ENCODE peak calls at places on chromosomes 3 and 15, in four cellular contexts. One of them, this sample, is unnamed.

GRCh38 chr3:15815696-15816095 is 17.9 kb upstream of the ANKRD28 start:
- DNase-seq in spleen: no peak
- DNase-seq in stomach: no peak
- DNase-seq in sigmoid colon: no peak
- DNase-seq in this sample: no peak

GRCh38 chr3:185353823-185354614 is 8.9 kb upstream of the MAP3K13 start:
- DNase-seq in spleen: peak; percentile 81
- DNase-seq in stomach: peak; percentile 79
- DNase-seq in sigmoid colon: peak; percentile 72
- DNase-seq in this sample: peak; percentile 61

GRCh38 chr3:62659660-62660059 is 215.6 kb downstream of the CADPS start:
- DNase-seq in spleen: no peak
- DNase-seq in stomach: no peak
- DNase-seq in sigmoid colon: no peak
- DNase-seq in this sample: no peak

GRCh38 chr3:10703875-10704274 is 112.2 kb upstream of the SLC6A11 start:
- DNase-seq in spleen: no peak
- DNase-seq in stomach: no peak
- DNase-seq in sigmoid colon: no peak
- DNase-seq in this sample: no peak

GRCh38 chr3:141485578-141486415 is 1.0 kb upstream of the RASA2 start:
- DNase-seq in spleen: peak; percentile 76
- DNase-seq in stomach: no peak
- DNase-seq in sigmoid colon: no peak
- DNase-seq in this sample: no peak

GRCh38 chr15:70426065-70426821 is 328.5 kb upstream of the TLE3 start:
- DNase-seq in spleen: no peak
- DNase-seq in stomach: no peak
- DNase-seq in sigmoid colon: no peak
- DNase-seq in this sample: no peak

GRCh38 chr3:150064952-150065351 is 94.3 kb upstream of the PFN2 start:
- DNase-seq in spleen: no peak
- DNase-seq in stomach: no peak
- DNase-seq in sigmoid colon: no peak
- DNase-seq in this sample: no peak

GRCh38 chr3:23236890-23237289 is 33.8 kb downstream of the UBE2E2 start:
- DNase-seq in spleen: no peak
- DNase-seq in stomach: no peak
- DNase-seq in sigmoid colon: no peak
- DNase-seq in this sample: no peak

GRCh38 chr15:40769310-40770146 is at the start of gene C15orf62:
- DNase-seq in spleen: peak; percentile 88
- DNase-seq in stomach: peak; percentile 73
- DNase-seq in sigmoid colon: no peak
- DNase-seq in this sample: peak; percentile 71

GRCh38 chr3:64666171-64666581 is 21.6 kb downstream of the ADAMTS9 start:
- DNase-seq in spleen: no peak
- DNase-seq in stomach: no peak
- DNase-seq in sigmoid colon: no peak
- DNase-seq in this sample: no peak

GRCh38 chr3:18134386-18135082 is 290.6 kb downstream of the SATB1 start:
- DNase-seq in spleen: no peak
- DNase-seq in stomach: no peak
- DNase-seq in sigmoid colon: no peak
- DNase-seq in this sample: no peak

GRCh38 chr3:85760342-85760741 is 801.6 kb downstream of the CADM2 start:
- DNase-seq in spleen: no peak
- DNase-seq in stomach: no peak
- DNase-seq in sigmoid colon: no peak
- DNase-seq in this sample: no peak

GRCh38 chr3:15347737-15348110 is 15.3 kb upstream of the SH3BP5 start:
- DNase-seq in spleen: no peak
- DNase-seq in stomach: no peak
- DNase-seq in sigmoid colon: no peak
- DNase-seq in this sample: no peak

GRCh38 chr3:196080997-196081833 is 675 bp downstream of the TFRC start:
- DNase-seq in spleen: peak; percentile 93
- DNase-seq in stomach: peak; percentile 76
- DNase-seq in sigmoid colon: peak; percentile 81
- DNase-seq in this sample: peak; percentile 32

DNA sequence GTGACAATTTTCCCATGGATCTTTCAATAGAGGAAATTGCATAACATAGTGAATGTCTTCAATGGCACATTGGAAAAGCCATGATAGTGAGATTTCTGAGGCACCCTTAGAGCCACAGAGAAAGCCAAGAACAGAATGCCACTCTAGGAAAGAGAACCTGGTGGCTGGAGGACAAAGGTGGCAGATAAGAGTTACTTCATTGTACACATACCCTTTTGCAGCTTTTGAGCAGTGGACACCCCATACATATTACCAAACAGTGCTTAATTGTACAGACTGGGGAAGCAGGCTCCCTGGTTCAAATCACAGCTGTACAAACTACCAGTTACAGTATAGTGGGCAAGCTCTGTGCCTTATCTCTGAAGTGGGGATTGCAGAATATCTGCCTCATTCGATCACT is 10.1 kb upstream of the GYG1 start:
- DNase-seq in spleen: no peak
- DNase-seq in stomach: no peak
- DNase-seq in sigmoid colon: no peak
- DNase-seq in this sample: no peak
- TF ChIP-seq POLR2AphosphoS5 in spleen: no peak
- TF ChIP-seq POLR2AphosphoS5 in stomach: no peak
- TF ChIP-seq POLR2AphosphoS5 in sigmoid colon: no peak
- TF ChIP-seq POLR2AphosphoS5 in this sample: no peak

GRCh38 chr3:123410149-123410515 is 38.8 kb downstream of the ADCY5 start:
- DNase-seq in spleen: no peak
- DNase-seq in stomach: no peak
- DNase-seq in sigmoid colon: no peak
- DNase-seq in this sample: no peak
- H3K4me3 ChIP-seq in spleen: no peak overlapping the region
- H3K4me3 ChIP-seq in stomach: no peak overlapping the region
- H3K4me3 ChIP-seq in sigmoid colon: no peak overlapping the region
- H3K4me3 ChIP-seq in this sample: no peak overlapping the region

GRCh38 chr15:72237286-72238224 is 6.6 kb upstream of the PKM start:
- DNase-seq in spleen: no peak
- DNase-seq in stomach: peak; percentile 64
- DNase-seq in sigmoid colon: peak; percentile 86
- DNase-seq in this sample: peak; percentile 71
- TF ChIP-seq POLR2AphosphoS5 in spleen: peak; percentile 65
- TF ChIP-seq POLR2AphosphoS5 in stomach: no peak
- TF ChIP-seq POLR2AphosphoS5 in sigmoid colon: peak; percentile 68
- TF ChIP-seq POLR2AphosphoS5 in this sample: peak; percentile 72

GRCh38 chr3:114408763-114409162 is 114.9 kb downstream of the TIGIT start:
- DNase-seq in spleen: no peak
- DNase-seq in stomach: no peak
- DNase-seq in sigmoid colon: no peak
- DNase-seq in this sample: no peak

GRCh38 chr3:114411811-114412803 is 118.3 kb downstream of the TIGIT start:
- DNase-seq in spleen: no peak
- DNase-seq in stomach: no peak
- DNase-seq in sigmoid colon: no peak
- DNase-seq in this sample: no peak

GRCh38 chr3:114406922-114407321 is 113.1 kb downstream of the TIGIT start:
- DNase-seq in spleen: no peak
- DNase-seq in stomach: no peak
- DNase-seq in sigmoid colon: no peak
- DNase-seq in this sample: no peak

GRCh38 chr3:114409291-114409690 is 115.5 kb downstream of the TIGIT start:
- DNase-seq in spleen: no peak
- DNase-seq in stomach: no peak
- DNase-seq in sigmoid colon: no peak
- DNase-seq in this sample: no peak

DNA sequence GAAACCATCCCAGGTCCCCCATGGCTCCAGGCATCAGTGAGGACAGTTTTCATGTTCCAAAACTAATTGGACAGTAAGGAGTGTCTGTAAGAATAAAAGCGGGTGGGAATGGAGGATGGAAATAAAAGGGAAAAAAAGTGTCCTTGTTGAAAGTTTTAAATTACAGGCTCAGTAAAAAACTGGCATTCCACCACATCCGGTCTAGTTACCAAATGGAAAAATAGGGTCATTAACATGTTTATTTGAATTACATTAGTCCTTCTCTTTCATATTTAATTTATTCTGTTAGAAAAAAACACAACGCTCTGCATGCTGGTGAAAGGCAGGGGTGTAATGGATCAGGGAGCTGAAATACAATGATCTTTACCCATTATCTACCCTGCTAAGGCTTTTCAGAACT is 117.5 kb downstream of the TIGIT start:
- DNase-seq in spleen: no peak
- DNase-seq in stomach: no peak
- DNase-seq in sigmoid colon: no peak
- DNase-seq in this sample: no peak
- H3K4me3 ChIP-seq in spleen: no peak overlapping the region
- H3K4me3 ChIP-seq in stomach: no peak overlapping the region
- H3K4me3 ChIP-seq in sigmoid colon: no peak overlapping the region
- H3K4me3 ChIP-seq in this sample: no peak overlapping the region

GRCh38 chr3:51966941-51967383 is 292 bp downstream of the PCBP4 start:
- DNase-seq in spleen: no peak
- DNase-seq in stomach: no peak
- DNase-seq in sigmoid colon: no peak
- DNase-seq in this sample: no peak

GRCh38 chr3:51967384-51968174 is at the start of gene PCBP4:
- DNase-seq in spleen: no peak
- DNase-seq in stomach: peak; percentile 74
- DNase-seq in sigmoid colon: peak; percentile 85
- DNase-seq in this sample: peak; percentile 65

GRCh38 chr3:51969841-51970240 is 2.6 kb upstream of the PCBP4 start:
- DNase-seq in spleen: no peak
- DNase-seq in stomach: no peak
- DNase-seq in sigmoid colon: no peak
- DNase-seq in this sample: no peak

GRCh38 chr3:51968883-51969674 is 1.8 kb upstream of the PCBP4 start:
- DNase-seq in spleen: no peak
- DNase-seq in stomach: no peak
- DNase-seq in sigmoid colon: no peak
- DNase-seq in this sample: no peak

GRCh38 chr3:51968175-51968681 is 974 bp upstream of the PCBP4 start:
- DNase-seq in spleen: no peak
- DNase-seq in stomach: no peak
- DNase-seq in sigmoid colon: no peak
- DNase-seq in this sample: no peak
- TF ChIP-seq POLR2AphosphoS5 in spleen: no peak
- TF ChIP-seq POLR2AphosphoS5 in stomach: no peak
- TF ChIP-seq POLR2AphosphoS5 in sigmoid colon: no peak
- TF ChIP-seq POLR2AphosphoS5 in this sample: no peak

GRCh38 chr15:90420488-90420850 is 32.4 kb downstream of the IQGAP1 start:
- DNase-seq in spleen: no peak
- DNase-seq in stomach: no peak
- DNase-seq in sigmoid colon: no peak
- DNase-seq in this sample: no peak
- H3K4me3 ChIP-seq in spleen: no peak overlapping the region
- H3K4me3 ChIP-seq in stomach: no peak overlapping the region
- H3K4me3 ChIP-seq in sigmoid colon: peak overlapping the region; percentile 14
- H3K4me3 ChIP-seq in this sample: no peak overlapping the region

GRCh38 chr3:21750831-21751391 is at the start of gene ZNF385D:
- DNase-seq in spleen: no peak
- DNase-seq in stomach: no peak
- DNase-seq in sigmoid colon: peak; percentile 76
- DNase-seq in this sample: peak; percentile 53
- TF ChIP-seq POLR2AphosphoS5 in spleen: no peak
- TF ChIP-seq POLR2AphosphoS5 in stomach: peak; percentile 6
- TF ChIP-seq POLR2AphosphoS5 in sigmoid colon: no peak
- TF ChIP-seq POLR2AphosphoS5 in this sample: no peak

GRCh38 chr15:56367156-56367555 is 1.9 kb downstream of the TEX9 start:
- DNase-seq in spleen: no peak
- DNase-seq in stomach: no peak
- DNase-seq in sigmoid colon: no peak
- DNase-seq in this sample: no peak

GRCh38 chr15:56365075-56365711 is at the start of gene TEX9:
- DNase-seq in spleen: peak; percentile 92
- DNase-seq in stomach: peak; percentile 88
- DNase-seq in sigmoid colon: peak; percentile 91
- DNase-seq in this sample: peak; percentile 67

GRCh38 chr15:56361978-56362377 is 3.2 kb upstream of the TEX9 start:
- DNase-seq in spleen: no peak
- DNase-seq in stomach: no peak
- DNase-seq in sigmoid colon: no peak
- DNase-seq in this sample: no peak

GRCh38 chr15:56369234-56369633 is 4.0 kb downstream of the TEX9 start:
- DNase-seq in spleen: no peak
- DNase-seq in stomach: no peak
- DNase-seq in sigmoid colon: no peak
- DNase-seq in this sample: no peak

DNA sequence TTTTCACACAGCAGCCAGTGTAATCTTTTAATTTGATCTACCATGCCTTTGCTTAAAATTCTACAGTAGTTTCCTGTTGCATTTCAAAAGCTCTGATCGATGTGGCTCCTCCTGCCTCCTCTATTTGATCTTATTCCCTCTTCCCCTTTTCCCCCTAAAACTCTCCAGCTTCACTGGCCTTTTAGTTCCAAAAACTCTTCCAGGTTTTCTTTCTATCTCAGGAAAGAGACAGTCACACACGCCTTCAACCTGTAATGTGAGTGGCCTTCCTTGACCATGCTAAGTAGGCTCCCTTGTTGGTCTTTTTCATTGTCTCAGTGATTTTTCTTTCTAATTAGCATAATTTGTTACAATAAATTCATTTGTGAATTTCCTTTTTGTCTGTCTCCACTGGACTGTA is 985 bp downstream of the TEX9 start:
- DNase-seq in spleen: no peak
- DNase-seq in stomach: no peak
- DNase-seq in sigmoid colon: no peak
- DNase-seq in this sample: no peak
- H3K4me3 ChIP-seq in spleen: peak overlapping the region; percentile 74
- H3K4me3 ChIP-seq in stomach: peak overlapping the region; percentile 60
- H3K4me3 ChIP-seq in sigmoid colon: peak overlapping the region; percentile 69
- H3K4me3 ChIP-seq in this sample: no peak overlapping the region